ENCODE peak calls at places on chromosome 6, in ten cellular contexts. X is fibroblast of lung, Q is astrocyte, D is osteoblast, O is progenitor cell of endocrine pancreas, A is NB4, V is lower lobe of right lung, F is astrocyte of the spinal cord, M is neural crest cell, H is cardiac muscle cell. C is an unnamed sample.

GRCh38 chr6:10537726-10538125 is 16.6 kb downstream of the GCNT2 start:
- DNase-seq in O (no peak), X (no peak), V (no peak), H (no peak), Q (no peak), M (no peak), A (no peak), D (no peak), F (no peak), C (no peak)

GRCh38 chr6:47057830-47058540 is 15.9 kb upstream of the ADGRF1 start:
- DNase-seq in H (no peak), Q (peak; percentile 92), D (no peak), V (no peak), F (peak; percentile 36), X (peak; percentile 93), A (no peak), M (no peak), O (no peak), C (no peak)

GRCh38 chr6:149897855-149898744 is at the start of gene RAET1E:
- DNase-seq in M (no peak), H (no peak), X (no peak), D (no peak), A (no peak), V (no peak), Q (no peak), O (no peak), F (no peak), C (no peak)

GRCh38 chr6:11432713-11433450 is 104.7 kb upstream of the TMEM170B start:
- DNase-seq in H (no peak), X (peak; percentile 92), Q (peak; percentile 92), A (no peak), D (peak; percentile 68), O (no peak), V (no peak), M (no peak), F (peak; percentile 92), C (no peak)

GRCh38 chr6:167559675-167560479 is 235.0 kb downstream of the TTLL2 start:
- DNase-seq in M (no peak), O (no peak), A (no peak), Q (no peak), D (no peak), V (no peak), F (no peak), X (no peak), H (no peak), C (no peak)

GRCh38 chr6:56513631-56514030 is 129.1 kb downstream of the DST start:
- DNase-seq in M (no peak), H (no peak), Q (no peak), V (no peak), A (no peak), O (no peak), X (peak; percentile 31), D (no peak), F (no peak), C (no peak)

GRCh38 chr6:166672624-166673165 is 45.6 kb upstream of the RPS6KA2 start:
- DNase-seq in V (no peak), X (no peak), A (no peak), M (no peak), Q (no peak), F (no peak), H (no peak), D (no peak), O (no peak), C (no peak)

GRCh38 chr6:130674604-130675003 is 152.6 kb upstream of the SMLR1 start:
- DNase-seq in X (no peak), V (no peak), D (no peak), H (peak; percentile 71), Q (no peak), M (no peak), A (no peak), F (no peak), O (no peak), C (no peak)

GRCh38 chr6:55449219-55449618 is 122.0 kb downstream of the GFRAL start:
- DNase-seq in V (no peak), F (no peak), Q (no peak), X (no peak), A (peak; percentile 15), O (no peak), D (no peak), M (no peak), H (no peak), C (peak; percentile 32)

GRCh38 chr6:55450007-55450406 is 122.7 kb downstream of the GFRAL start:
- DNase-seq in O (no peak), Q (no peak), A (no peak), D (peak; percentile 22), X (peak; percentile 15), V (no peak), M (no peak), H (no peak), F (no peak), C (no peak)

GRCh38 chr6:55443238-55444134 is 116.2 kb downstream of the GFRAL start:
- DNase-seq in X (no peak), V (no peak), O (no peak), F (no peak), Q (no peak), D (peak; percentile 35), A (no peak), M (no peak), H (no peak), C (no peak)

GRCh38 chr6:55448446-55448845 is 121.2 kb downstream of the GFRAL start:
- DNase-seq in H (no peak), A (no peak), F (no peak), D (no peak), Q (peak; percentile 26), V (no peak), X (peak; percentile 39), M (no peak), O (no peak), C (no peak)

DNA sequence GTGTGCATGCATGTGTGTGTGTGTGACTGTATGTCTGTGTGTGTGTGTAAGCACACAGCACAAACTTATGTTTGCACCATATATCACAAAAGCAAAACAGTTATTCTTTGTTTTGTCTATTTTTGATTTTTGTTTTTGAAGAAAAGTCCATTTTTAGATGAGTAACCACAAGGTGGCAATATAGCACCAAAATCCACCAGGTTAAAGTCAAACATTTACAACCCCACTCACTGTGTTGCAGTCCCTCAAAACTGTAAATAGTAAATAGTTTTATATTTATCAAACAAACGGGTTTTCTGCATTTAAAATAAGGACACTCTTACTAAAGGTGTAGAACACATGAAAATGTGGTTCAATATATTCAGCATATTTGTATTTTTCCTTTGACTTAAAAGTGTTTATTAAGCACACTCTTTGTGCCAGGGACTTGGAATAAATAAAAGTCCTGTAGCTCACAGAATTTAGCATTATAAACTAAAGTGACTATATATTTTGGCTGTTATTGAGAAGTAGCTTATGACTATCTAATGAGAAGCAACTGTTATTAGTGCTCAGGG is 118.5 kb downstream of the GFRAL start:
- DNase-seq in V (no peak), M (no peak), F (peak; percentile 60), A (peak; percentile 44), X (peak; percentile 14), Q (peak; percentile 12), D (no peak), O (no peak), H (peak; percentile 61), C (no peak)
- TF ChIP-seq CTCF in V (peak; percentile 43), M (peak; percentile 88), F (peak; percentile 37), A (peak; percentile 17), X (peak; percentile 44), Q (peak; percentile 62), D (peak; percentile 60), O (peak; percentile 75), H (peak; percentile 53), C (peak; percentile 77)

DNA sequence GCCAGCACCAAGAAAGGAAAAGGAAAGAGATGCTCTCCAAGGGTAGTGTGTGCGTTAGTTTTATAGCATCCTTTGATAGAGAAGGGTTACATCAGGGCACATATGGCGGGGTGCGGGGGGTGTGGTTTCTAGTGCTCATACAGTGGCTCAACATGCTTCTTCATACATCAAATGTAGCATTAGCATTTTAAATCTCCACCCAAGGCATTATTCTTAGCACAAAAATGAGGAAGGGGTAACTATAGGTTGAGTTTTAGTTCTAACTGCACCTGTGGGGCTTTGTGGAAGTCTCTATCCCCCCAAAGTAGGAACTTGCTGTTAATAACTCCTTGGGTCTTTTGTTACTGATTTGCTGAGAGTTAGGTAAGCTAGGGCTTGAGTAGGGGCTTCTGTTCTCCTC is 89.3 kb downstream of the CEP57L1 start:
- DNase-seq in A (no peak), V (no peak), Q (no peak), H (no peak), M (no peak), X (no peak), O (no peak), F (no peak), D (no peak), C (no peak)
- TF ChIP-seq CTCF in A (no peak), V (no peak), Q (no peak), H (no peak), M (no peak), X (no peak), O (no peak), F (no peak), D (no peak), C (no peak)

GRCh38 chr6:26054937-26055669 is 32.1 kb upstream of the HFE start:
- DNase-seq in O (peak; percentile 58), Q (peak; percentile 95), M (peak; percentile 63), V (peak; percentile 86), X (peak; percentile 96), F (peak; percentile 97), H (peak; percentile 98), A (peak; percentile 97), D (peak; percentile 95), C (peak; percentile 89)
- TF ChIP-seq CTCF in O (no peak), Q (no peak), M (peak; percentile 40), V (no peak), X (peak; percentile 5), F (peak; percentile 16), H (no peak), A (no peak), D (no peak), C (peak; percentile 26)

GRCh38 chr6:40480678-40481077 is 106.5 kb downstream of the LRFN2 start:
- DNase-seq in H (no peak), M (no peak), Q (no peak), X (no peak), D (peak; percentile 31), F (no peak), V (no peak), A (no peak), O (no peak), C (no peak)

GRCh38 chr6:40474937-40475336 is 112.2 kb downstream of the LRFN2 start:
- DNase-seq in D (no peak), V (no peak), X (no peak), O (no peak), Q (no peak), M (no peak), A (no peak), F (no peak), H (no peak), C (no peak)

GRCh38 chr6:40473026-40473425 is 114.1 kb downstream of the LRFN2 start:
- DNase-seq in H (no peak), O (no peak), Q (no peak), M (no peak), F (no peak), A (no peak), X (no peak), D (no peak), V (no peak), C (no peak)

GRCh38 chr6:40476673-40477072 is 110.5 kb downstream of the LRFN2 start:
- DNase-seq in F (no peak), Q (no peak), D (no peak), A (no peak), H (no peak), O (no peak), V (no peak), X (no peak), M (no peak), C (no peak)

GRCh38 chr6:40477246-40478126 is 109.7 kb downstream of the LRFN2 start:
- DNase-seq in H (no peak), V (no peak), O (no peak), Q (no peak), D (no peak), X (no peak), F (no peak), A (no peak), M (no peak), C (peak; percentile 74)
- TF ChIP-seq CTCF in H (no peak), V (no peak), O (no peak), Q (no peak), D (no peak), X (no peak), F (no peak), A (no peak), M (no peak), C (peak; percentile 26)

C was measured in H9.